ENCODE peak calls at places on chromosome 10, in six cellular contexts. U, F, P, K, W and I are unnamed samples.

GRCh38 chr10:103442031-103442461 is 10.1 kb downstream of the CALHM2 start:
- DNase-seq in U (no peak), F (peak; percentile 90), P (no peak), K (peak; percentile 84), W (no peak), I (no peak)

GRCh38 chr10:93281367-93281720 is 200.8 kb downstream of the MYOF start:
- DNase-seq in U (no peak), F (no peak), P (no peak), K (no peak), W (no peak), I (no peak)

GRCh38 chr10:132427939-132428367 is 31.0 kb downstream of the PWWP2B start:
- DNase-seq in U (no peak), F (no peak), P (no peak), K (no peak), W (no peak), I (no peak)

GRCh38 chr10:690227-691161 is 1.0 kb upstream of the DIP2C start:
- DNase-seq in U (no peak), F (no peak), P (no peak), K (no peak), W (no peak), I (no peak)

GRCh38 chr10:7003821-7004220 is 407.0 kb downstream of the SFMBT2 start:
- DNase-seq in U (no peak), F (no peak), P (no peak), K (no peak), W (no peak), I (no peak)

GRCh38 chr10:86301971-86302370 is 64.6 kb downstream of the GRID1 start:
- DNase-seq in U (no peak), F (no peak), P (no peak), K (no peak), W (no peak), I (no peak)

GRCh38 chr10:26543567-26544306 is 105.6 kb downstream of the APBB1IP start:
- DNase-seq in U (no peak), F (no peak), P (no peak), K (no peak), W (no peak), I (no peak)

GRCh38 chr10:13526952-13527863 is 1.6 kb downstream of the BEND7 start:
- DNase-seq in U (no peak), F (peak; percentile 93), P (no peak), K (no peak), W (peak; percentile 34), I (peak; percentile 33)

GRCh38 chr10:48302515-48303476 is 3.7 kb upstream of the MAPK8 start:
- DNase-seq in U (no peak), F (no peak), P (no peak), K (no peak), W (no peak), I (no peak)

GRCh38 chr10:7121154-7121797 is 289.6 kb downstream of the SFMBT2 start:
- DNase-seq in U (peak; percentile 59), F (peak; percentile 46), P (peak; percentile 27), K (peak; percentile 65), W (peak; percentile 51), I (peak; percentile 80)

GRCh38 chr10:126250045-126250444 is 138.2 kb downstream of the ADAM12 start:
- DNase-seq in U (no peak), F (no peak), P (no peak), K (no peak), W (no peak), I (no peak)

GRCh38 chr10:78520737-78521430 is 487.2 kb downstream of the RPS24 start:
- DNase-seq in U (no peak), F (peak; percentile 80), P (no peak), K (peak; percentile 34), W (peak; percentile 100), I (peak; percentile 52)

GRCh38 chr10:129917936-129918335 is 46.1 kb downstream of the EBF3 start:
- DNase-seq in U (no peak), F (no peak), P (no peak), K (no peak), W (no peak), I (no peak)

GRCh38 chr10:61031341-61031740 is 87.4 kb upstream of the RHOBTB1 start:
- DNase-seq in U (no peak), F (no peak), P (no peak), K (no peak), W (no peak), I (no peak)